ENCODE peak calls at places on chromosomes 7 and 10, in seven cellular contexts. B, F, D, L, K, C and T are unnamed samples.

GRCh38 chr10:43265799-43266721 is 805 bp downstream of the RASGEF1A start:
- DNase-seq in D (no peak), B (no peak), K (no peak), F (no peak), C (peak), L (peak), T (no peak)

GRCh38 chr10:35006836-35007235 is 83.3 kb downstream of the CUL2 start:
- DNase-seq in D (no peak), B (no peak), C (no peak), L (peak), F (peak), K (peak), T (no peak)

GRCh38 chr7:155814569-155815276 is 2.5 kb upstream of the SHH start:
- DNase-seq in F (no peak), K (no peak), C (no peak), L (peak), D (no peak), B (no peak), T (no peak)

GRCh38 chr10:42952358-42952757 is 124.5 kb upstream of the RET start:
- DNase-seq in B (peak), C (no peak), D (peak), F (no peak), L (peak), K (no peak), T (no peak)

GRCh38 chr10:72043016-72043834 is 45.1 kb downstream of the SPOCK2 start:
- DNase-seq in C (no peak), L (no peak), K (no peak), B (no peak), F (no peak), D (no peak), T (no peak)

GRCh38 chr7:108054537-108054936 is 51.6 kb upstream of the LAMB1 start:
- DNase-seq in F (no peak), L (no peak), K (no peak), D (no peak), C (no peak), B (no peak), T (no peak)

GRCh38 chr10:128880221-128880620 is 586.8 kb upstream of the MGMT start:
- DNase-seq in K (no peak), C (no peak), L (no peak), F (no peak), B (no peak), D (no peak), T (no peak)

GRCh38 chr10:87740232-87740631 is 77.8 kb downstream of the ATAD1 start:
- DNase-seq in L (peak), K (peak), B (no peak), F (peak), C (no peak), D (no peak), T (no peak)

GRCh38 chr7:101370836-101371235 is 8.2 kb downstream of the COL26A1 start:
- DNase-seq in L (no peak), K (no peak), F (no peak), B (no peak), D (no peak), C (no peak), T (peak)

GRCh38 chr10:43940898-43941777 is 292.5 kb upstream of the ZNF32 start:
- DNase-seq in F (no peak), B (no peak), C (no peak), K (no peak), D (no peak), L (no peak), T (no peak)

GRCh38 chr10:79074732-79075131 is 6.0 kb downstream of the ZMIZ1 start:
- DNase-seq in L (no peak), B (no peak), D (no peak), K (no peak), F (no peak), C (peak), T (no peak)

GRCh38 chr10:89120931-89121907 is 85.9 kb downstream of the CH25H start:
- DNase-seq in K (peak), D (no peak), B (no peak), C (no peak), F (peak), L (no peak), T (no peak)

GRCh38 chr10:36336315-36336714 is 694.2 kb upstream of the FZD8 start:
- DNase-seq in B (no peak), K (peak), L (peak), C (no peak), F (peak), D (no peak), T (no peak)

GRCh38 chr10:124648738-124649137 is 95.4 kb downstream of the FAM53B start:
- DNase-seq in F (peak), L (peak), C (peak), D (no peak), B (no peak), K (peak), T (peak)

GRCh38 chr7:132430863-132431822 is 145.1 kb downstream of the PLXNA4 start:
- DNase-seq in K (peak), C (peak), D (no peak), F (peak), L (peak), B (no peak), T (peak)

GRCh38 chr7:27100601-27101187 is 1.8 kb downstream of the HOXA2 start:
- DNase-seq in L (no peak), F (peak), B (no peak), D (no peak), C (no peak), K (peak), T (no peak)

GRCh38 chr10:97888641-97889262 is 39.1 kb downstream of the GOLGA7B start:
- DNase-seq in D (no peak), C (peak), K (peak), F (peak), B (peak), L (peak), T (no peak)

GRCh38 chr10:32039745-32040144 is 16.5 kb downstream of the KIF5B start:
- DNase-seq in L (no peak), B (no peak), F (no peak), D (no peak), K (no peak), C (no peak), T (no peak)

GRCh38 chr7:69597278-69598076 is 798 bp upstream of the AUTS2 start:
- DNase-seq in L (peak), B (no peak), K (no peak), F (peak), C (peak), D (peak), T (peak)

DNA sequence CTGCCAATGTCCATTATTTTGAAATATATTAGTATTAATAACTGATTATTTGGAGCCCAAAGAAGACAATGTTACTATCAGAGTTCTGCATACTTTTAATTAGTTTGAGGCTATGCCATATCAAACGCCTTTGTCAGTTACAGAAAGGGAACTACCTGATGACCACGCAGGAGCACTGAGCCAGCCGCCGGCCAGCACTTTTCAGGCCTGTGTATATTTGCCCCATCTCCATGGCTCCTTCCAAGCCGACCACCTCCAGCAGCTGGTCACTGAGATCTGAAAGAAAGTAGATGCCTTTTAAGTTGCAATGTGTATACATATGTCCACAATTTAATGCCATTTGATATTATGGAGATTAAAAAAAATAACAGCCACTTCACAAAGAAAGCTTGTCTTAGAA is 188.4 kb upstream of the ETV1 start:
- DNase-seq in C (no peak), L (no peak), F (no peak), K (no peak), B (no peak), D (no peak), T (no peak)
- H2AFZ ChIP-seq in C (no peak), L (no peak), F (no peak), K (no peak), B (no peak), D (no peak), T (no peak)

DNA sequence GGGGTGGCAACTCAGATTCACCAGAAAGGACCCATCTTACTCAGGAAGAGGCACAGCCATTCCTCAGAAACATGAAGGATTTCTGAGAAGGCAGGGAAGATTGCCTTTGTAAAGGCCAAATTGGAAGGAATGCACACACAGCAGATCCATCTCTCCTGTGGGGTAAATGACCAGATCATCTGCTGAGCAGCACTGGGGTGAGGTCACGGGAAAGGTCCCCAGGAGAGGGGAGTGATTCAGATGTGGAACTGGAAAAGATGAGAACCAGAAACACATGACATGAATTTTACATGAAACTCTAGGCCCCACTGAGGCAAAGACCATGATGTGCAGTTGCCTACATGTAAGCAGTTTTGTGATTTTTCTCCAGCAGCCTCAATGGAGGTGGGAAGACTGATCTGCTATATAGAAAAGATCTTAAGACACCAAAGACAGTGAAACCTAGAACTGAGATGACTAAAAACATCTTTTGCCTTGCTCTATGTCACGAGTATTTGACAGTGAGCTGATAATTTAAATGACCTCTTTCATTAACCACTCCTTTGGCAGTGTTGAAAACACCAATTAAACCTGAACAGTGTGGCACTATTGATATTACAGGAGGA is 91.6 kb downstream of the AMPH start:
- DNase-seq in L (no peak), F (no peak), B (no peak), K (no peak), D (no peak), C (no peak), T (no peak)
- H2AFZ ChIP-seq in L (no peak), F (no peak), B (no peak), K (no peak), D (no peak), C (no peak), T (no peak)

GRCh38 chr10:96756111-96756903 is 36.0 kb upstream of the PIK3AP1 start:
- DNase-seq in F (no peak), B (no peak), D (no peak), K (no peak), L (no peak), C (no peak), T (no peak)

GRCh38 chr10:96764345-96764744 is 44.0 kb upstream of the PIK3AP1 start:
- DNase-seq in F (no peak), D (no peak), C (no peak), L (no peak), B (no peak), K (no peak), T (no peak)

GRCh38 chr10:96753956-96754355 is 33.6 kb upstream of the PIK3AP1 start:
- DNase-seq in F (no peak), B (no peak), L (no peak), D (no peak), K (no peak), C (no peak), T (no peak)

GRCh38 chr10:96758423-96758822 is 38.1 kb upstream of the PIK3AP1 start:
- DNase-seq in K (no peak), C (no peak), D (no peak), L (no peak), B (no peak), F (no peak), T (peak)
- H2AFZ ChIP-seq in K (no peak), C (no peak), D (no peak), L (no peak), B (no peak), F (no peak), T (no peak)

GRCh38 chr7:129530881-129531391 is 28.6 kb downstream of the SMKR1 start:
- DNase-seq in D (no peak), L (peak), F (peak), B (peak), K (peak), C (no peak), T (no peak)

GRCh38 chr7:129522088-129522970 is 20.0 kb downstream of the SMKR1 start:
- DNase-seq in L (peak), D (no peak), B (no peak), F (no peak), K (no peak), C (no peak), T (no peak)

GRCh38 chr7:129529643-129530042 is 27.3 kb downstream of the SMKR1 start:
- DNase-seq in F (no peak), C (no peak), B (no peak), D (no peak), K (no peak), L (no peak), T (no peak)

GRCh38 chr7:129522971-129523340 is 20.6 kb downstream of the SMKR1 start:
- DNase-seq in C (no peak), F (no peak), B (no peak), D (no peak), L (no peak), K (no peak), T (no peak)

GRCh38 chr7:129525225-129525862 is 23.0 kb downstream of the SMKR1 start:
- DNase-seq in K (no peak), B (no peak), L (no peak), F (no peak), C (no peak), D (no peak), T (no peak)
- H2AFZ ChIP-seq in K (no peak), B (peak), L (no peak), F (no peak), C (no peak), D (no peak), T (peak)